ENCODE peak calls at places on chromosomes 1 and 21, in four cellular contexts. F, J, P and X are unnamed samples.

GRCh38 chr1:26993237-26994019 is at the start of gene TRNP1:
- DNase-seq in F (no peak), J (peak; percentile 64), P (peak; percentile 78), X (peak; percentile 51)

GRCh38 chr1:84844094-84844493 is 48.9 kb downstream of the LPAR3 start:
- DNase-seq in F (no peak), J (no peak), P (no peak), X (no peak)

GRCh38 chr1:117312453-117313138 is 54.7 kb upstream of the MAN1A2 start:
- DNase-seq in F (no peak), J (no peak), P (peak; percentile 6), X (peak; percentile 11)

GRCh38 chr1:64851664-64852063 is 106.8 kb downstream of the RAVER2 start:
- DNase-seq in F (no peak), J (no peak), P (no peak), X (no peak)

GRCh38 chr1:220301630-220302029 is 29.4 kb upstream of the RAB3GAP2 start:
- DNase-seq in F (no peak), J (no peak), P (no peak), X (no peak)

GRCh38 chr1:68104155-68104554 is 53.7 kb upstream of the DIRAS3 start:
- DNase-seq in F (no peak), J (no peak), P (peak; percentile 85), X (no peak)

GRCh38 chr1:32900956-32901822 is at the start of gene TMEM54:
- DNase-seq in F (peak; percentile 5), J (no peak), P (no peak), X (no peak)

GRCh38 chr1:15973772-15974171 is 2.1 kb downstream of the ZBTB17 start:
- DNase-seq in F (no peak), J (no peak), P (no peak), X (no peak)

GRCh38 chr1:35001743-35002142 is 16.6 kb upstream of the TMEM35B start:
- DNase-seq in F (no peak), J (no peak), P (peak; percentile 19), X (no peak)

GRCh38 chr1:181562395-181562794 is 79.1 kb downstream of the CACNA1E start:
- DNase-seq in F (no peak), J (no peak), P (no peak), X (no peak)

GRCh38 chr1:69982992-69983391 is 222.4 kb downstream of the LRRC40 start:
- DNase-seq in F (no peak), J (no peak), P (peak; percentile 64), X (no peak)

GRCh38 chr1:20590313-20590777 is 1.4 kb downstream of the CDA start:
- DNase-seq in F (peak; percentile 98), J (no peak), P (no peak), X (no peak)

GRCh38 chr1:85911742-85912141 is 203.5 kb upstream of the ZNHIT6 start:
- DNase-seq in F (no peak), J (no peak), P (peak; percentile 18), X (no peak)

GRCh38 chr1:23838401-23838866 is 13.2 kb upstream of the HMGCL start:
- DNase-seq in F (peak; percentile 73), J (peak; percentile 64), P (peak; percentile 8), X (peak; percentile 68)

GRCh38 chr1:67685558-67686271 is 714 bp downstream of the GADD45A start:
- DNase-seq in F (no peak), J (peak; percentile 39), P (peak; percentile 45), X (peak; percentile 62)

GRCh38 chr1:213281610-213282316 is 230.7 kb downstream of the RPS6KC1 start:
- DNase-seq in F (no peak), J (no peak), P (no peak), X (no peak)

GRCh38 chr21:19607983-19608668 is 1204.5 kb upstream of the TMPRSS15 start:
- DNase-seq in F (no peak), J (no peak), P (no peak), X (no peak)

GRCh38 chr1:241639653-241640148 is 468 bp downstream of the CHML start:
- DNase-seq in F (no peak), J (peak; percentile 9), P (peak; percentile 52), X (no peak)

GRCh38 chr1:53949023-53949611 is 3.0 kb downstream of the LRRC42 start:
- DNase-seq in F (no peak), J (no peak), P (peak; percentile 51), X (no peak)

GRCh38 chr1:218742478-218743260 is 397.5 kb downstream of the TGFB2 start:
- DNase-seq in F (no peak), J (no peak), P (no peak), X (no peak)

GRCh38 chr1:23742670-23743286 is 493 bp upstream of the ELOA start:
- DNase-seq in F (no peak), J (no peak), P (no peak), X (peak; percentile 3)